ENCODE peak calls at places on chromosomes 2 and 18, in seven cellular contexts. P, R, L, I, T, O and Z are unnamed samples.

GRCh38 chr2:46718797-46719196 is 196.8 kb downstream of the MCFD2 start:
- DNase-seq in I (no peak), R (no peak), P (no peak), T (no peak), L (no peak), O (no peak), Z (no peak)

GRCh38 chr2:88451647-88452150 is 794 bp downstream of the FOXI3 start:
- DNase-seq in L (peak), I (no peak), P (no peak), O (peak), R (peak), T (peak), Z (no peak)

GRCh38 chr2:235199128-235199527 is 247.3 kb downstream of the SH3BP4 start:
- DNase-seq in P (no peak), L (no peak), R (no peak), O (no peak), I (no peak), T (no peak), Z (no peak)

GRCh38 chr2:233455491-233455890 is 101.2 kb downstream of the DGKD start:
- DNase-seq in P (no peak), I (peak), O (no peak), T (no peak), L (no peak), R (no peak), Z (no peak)

GRCh38 chr18:35441857-35442595 is 55.7 kb downstream of the INO80C start:
- DNase-seq in O (no peak), L (no peak), I (no peak), R (no peak), T (peak), P (no peak), Z (no peak)

GRCh38 chr2:28649481-28650260 is 102.0 kb upstream of the PPP1CB start:
- DNase-seq in P (peak), I (peak), L (no peak), T (peak), R (no peak), O (no peak), Z (no peak)

GRCh38 chr2:215435261-215435808 is 533 bp downstream of the FN1 start:
- DNase-seq in T (no peak), L (peak), O (peak), P (peak), R (no peak), I (no peak), Z (peak)

GRCh38 chr18:62323483-62324354 is 1.4 kb upstream of the TNFRSF11A start:
- DNase-seq in R (no peak), P (no peak), I (no peak), T (no peak), O (no peak), L (peak), Z (no peak)

GRCh38 chr2:207936380-207936779 is 88.9 kb downstream of the PLEKHM3 start:
- DNase-seq in R (no peak), T (no peak), I (no peak), O (no peak), L (no peak), P (no peak), Z (no peak)

GRCh38 chr2:192775461-192776262 is 580.9 kb upstream of the TMEFF2 start:
- DNase-seq in P (no peak), R (no peak), I (no peak), O (no peak), L (no peak), T (no peak), Z (no peak)

GRCh38 chr2:181656450-181657261 is at the start of gene CERKL:
- DNase-seq in I (no peak), R (peak), T (peak), P (peak), L (peak), O (peak), Z (peak)
- TF ChIP-seq CTCF in I (no peak), R (no peak), T (no peak), P (no peak), L (no peak), O (peak), Z (no peak)

GRCh38 chr2:127032601-127033000 is 74.4 kb downstream of the BIN1 start:
- DNase-seq in L (no peak), O (no peak), R (no peak), I (no peak), T (peak), P (no peak), Z (no peak)

GRCh38 chr2:127039387-127040031 is 67.4 kb downstream of the BIN1 start:
- DNase-seq in T (no peak), O (no peak), I (no peak), L (no peak), P (no peak), R (no peak), Z (no peak)

GRCh38 chr2:127034056-127034455 is 72.9 kb downstream of the BIN1 start:
- DNase-seq in L (no peak), T (no peak), R (no peak), O (no peak), I (no peak), P (no peak), Z (no peak)

GRCh38 chr2:127037456-127037855 is 69.5 kb downstream of the BIN1 start:
- DNase-seq in O (no peak), I (no peak), P (no peak), T (no peak), L (no peak), R (no peak), Z (no peak)

DNA sequence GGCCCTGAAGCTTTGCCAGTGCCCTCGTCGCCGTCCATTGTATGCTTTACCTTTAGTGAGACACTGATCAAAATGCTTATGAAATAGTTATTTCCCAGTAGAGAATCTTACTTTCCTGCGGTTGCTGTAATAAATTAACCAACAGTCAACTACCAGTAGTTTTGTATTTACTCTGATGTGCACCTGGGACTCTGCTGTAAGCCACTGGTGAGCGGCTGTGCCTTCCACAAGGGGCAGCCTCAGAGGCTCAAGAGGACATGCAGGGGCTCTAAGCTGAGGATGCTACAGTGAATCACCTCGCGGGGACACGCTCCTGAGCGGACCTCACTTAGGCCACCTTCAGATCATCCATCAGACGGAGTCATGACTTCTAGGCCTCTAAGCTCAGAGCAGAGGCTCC is 71.7 kb downstream of the BIN1 start:
- DNase-seq in O (no peak), R (no peak), I (no peak), P (no peak), T (no peak), L (peak), Z (no peak)
- TF ChIP-seq CTCF in O (peak), R (no peak), I (no peak), P (no peak), T (no peak), L (peak), Z (no peak)

GRCh38 chr2:30335981-30336538 is 104.7 kb downstream of the LBH start:
- DNase-seq in I (no peak), R (no peak), T (no peak), O (no peak), L (no peak), P (no peak), Z (no peak)
- TF ChIP-seq CTCF in I (no peak), R (no peak), T (no peak), O (no peak), L (no peak), P (no peak), Z (no peak)

GRCh38 chr18:26002375-26002774 is 88.0 kb downstream of the SS18 start:
- DNase-seq in R (no peak), O (no peak), I (no peak), L (no peak), P (no peak), T (no peak), Z (no peak)
- TF ChIP-seq CTCF in R (no peak), O (no peak), I (no peak), L (no peak), P (no peak), T (no peak), Z (no peak)

GRCh38 chr2:104919127-104919526 is 65.2 kb downstream of the POU3F3 start:
- DNase-seq in T (no peak), L (no peak), P (peak), R (no peak), O (no peak), I (no peak), Z (no peak)

GRCh38 chr2:104929663-104930062 is 75.7 kb downstream of the POU3F3 start:
- DNase-seq in L (no peak), O (no peak), T (no peak), I (no peak), R (no peak), P (no peak), Z (no peak)

DNA sequence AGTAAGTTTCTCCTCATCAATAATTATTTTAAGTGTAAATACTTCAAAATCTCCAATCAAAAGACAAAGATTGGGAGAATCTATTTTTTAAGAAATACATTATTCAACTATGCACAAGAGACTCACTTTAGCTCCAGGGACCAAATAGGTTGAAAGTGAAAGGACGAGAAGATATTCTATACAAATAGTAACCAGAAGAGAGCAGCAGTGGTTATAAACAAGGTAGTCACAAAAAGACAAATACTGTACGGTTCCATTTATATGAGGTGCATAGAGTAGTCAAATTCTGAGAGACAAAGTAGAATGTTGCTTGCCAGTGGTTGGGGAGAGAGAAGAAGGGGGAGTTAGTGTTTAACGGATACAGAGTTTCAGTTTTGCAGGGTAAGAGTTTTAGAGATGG is 69.8 kb downstream of the POU3F3 start:
- DNase-seq in T (no peak), L (no peak), I (no peak), O (no peak), P (no peak), R (no peak), Z (no peak)
- TF ChIP-seq CTCF in T (no peak), L (no peak), I (no peak), O (no peak), P (no peak), R (no peak), Z (no peak)